ENCODE peak calls at places on chromosomes 2 and 18, in eight cellular contexts. E is body of pancreas, S is CD14-positive monocyte, M is endothelial cell, V is thyroid gland, N is cardiac muscle cell, T is neural progenitor cell, X is HCT116. C is an unnamed sample.
A peak's percentile ranks its signal among the peaks of the same experiment; 100 is the strongest.

GRCh38 chr18:30992231-30992630 is 50.3 kb downstream of the DSC3 start:
- DNase-seq in X (no peak), S (no peak), N (no peak), V (no peak), T (no peak), E (no peak), M (no peak), C (no peak)

GRCh38 chr2:86617738-86618137 is 5.9 kb downstream of the RNF103 start:
- DNase-seq in E (no peak), N (no peak), S (no peak), T (no peak), X (no peak), M (no peak), V (no peak), C (no peak)

GRCh38 chr2:10016001-10016801 is 27.1 kb upstream of the KLF11 start:
- DNase-seq in M (no peak), T (no peak), E (no peak), S (peak; percentile 24), X (peak; percentile 23), N (no peak), V (no peak), C (no peak)

GRCh38 chr2:70479816-70480215 is 73.8 kb downstream of the TGFA start:
- DNase-seq in T (no peak), S (no peak), N (no peak), M (no peak), E (no peak), X (no peak), V (no peak), C (no peak)

GRCh38 chr2:112065966-112066365 is 10.9 kb downstream of the TMEM87B start:
- DNase-seq in M (no peak), N (no peak), X (no peak), T (no peak), V (no peak), S (no peak), E (no peak), C (no peak)

GRCh38 chr18:76491436-76491800 is 3.6 kb downstream of the ZNF516 start:
- DNase-seq in M (peak; percentile 67), X (no peak), S (peak; percentile 70), T (peak; percentile 83), N (peak; percentile 77), V (peak; percentile 82), E (peak; percentile 79), C (peak; percentile 81)

GRCh38 chr2:53379547-53379946 is 388.1 kb upstream of the CHAC2 start:
- DNase-seq in M (no peak), X (no peak), E (peak; percentile 44), V (no peak), S (no peak), T (no peak), N (peak; percentile 25), C (no peak)

GRCh38 chr2:19847486-19847885 is 54.3 kb downstream of the TTC32 start:
- DNase-seq in X (no peak), S (no peak), N (no peak), E (no peak), T (no peak), V (no peak), M (no peak), C (no peak)

GRCh38 chr18:3368193-3368592 is 81.8 kb upstream of the TGIF1 start:
- DNase-seq in T (no peak), V (no peak), S (no peak), E (no peak), M (no peak), N (no peak), X (no peak), C (no peak)

DNA sequence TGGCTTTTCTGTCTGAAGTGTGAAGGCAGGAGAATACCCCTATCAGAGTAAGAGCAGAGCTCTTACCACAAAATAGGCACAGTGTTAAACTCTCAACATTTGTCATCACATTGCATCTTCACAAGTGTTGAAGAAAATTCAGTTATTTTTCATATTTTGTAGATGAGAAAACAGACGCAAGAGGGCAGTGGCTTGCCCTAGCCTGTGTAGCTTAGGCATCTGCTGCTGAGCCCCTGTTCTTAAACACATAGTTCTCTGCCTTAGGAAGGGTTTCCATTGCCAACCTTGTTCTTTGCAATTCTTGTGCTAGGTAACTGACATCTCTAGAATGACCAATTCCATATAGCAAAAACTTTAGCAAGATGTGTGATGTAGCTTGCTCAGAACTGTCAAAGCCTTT is 112.7 kb upstream of the RMDN2 start:
- DNase-seq in S (no peak), M (no peak), N (no peak), T (no peak), X (no peak), E (no peak), V (no peak), C (no peak)
- TF ChIP-seq CTCF in S (peak; percentile 10), M (no peak), N (peak; percentile 22), T (no peak), X (no peak), E (no peak), V (no peak), C (no peak)

GRCh38 chr18:39911716-39912115 is 2043.3 kb upstream of the PIK3C3 start:
- DNase-seq in N (no peak), T (no peak), S (no peak), X (no peak), M (no peak), E (no peak), V (no peak), C (no peak)

GRCh38 chr18:39909706-39910105 is 2045.3 kb upstream of the PIK3C3 start:
- DNase-seq in T (no peak), M (no peak), X (no peak), E (no peak), N (no peak), S (no peak), V (no peak), C (no peak)

DNA sequence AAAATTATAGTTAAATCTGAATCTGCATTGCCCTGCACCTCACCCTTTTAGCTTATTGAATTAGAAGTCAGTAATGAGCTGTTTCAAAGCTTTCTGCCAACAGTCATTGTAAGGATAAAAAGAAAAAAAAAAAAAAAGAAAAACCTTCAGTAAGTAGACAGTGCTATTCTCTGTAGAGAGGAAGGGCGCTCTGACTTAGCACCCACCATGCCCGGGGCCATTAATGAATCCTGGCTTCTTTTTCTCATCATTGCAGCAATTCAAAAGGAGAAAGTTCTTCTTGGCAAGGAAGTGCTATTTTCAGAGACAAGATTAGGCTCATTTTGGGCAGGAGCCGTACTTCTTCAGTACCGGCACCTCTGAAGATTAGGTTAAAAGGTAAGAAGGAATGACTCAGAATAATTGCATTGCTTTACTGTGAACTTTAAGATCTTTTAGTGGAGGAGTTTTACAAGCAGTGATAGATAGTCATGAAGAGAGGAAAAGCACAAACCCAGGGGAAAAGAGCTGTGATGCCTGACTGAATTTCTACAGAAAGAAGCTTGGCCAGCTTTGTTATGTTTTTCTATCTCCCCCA is 2041.2 kb upstream of the PIK3C3 start:
- DNase-seq in N (no peak), X (no peak), T (no peak), M (no peak), S (no peak), E (no peak), V (no peak), C (no peak)
- TF ChIP-seq CTCF in N (no peak), X (no peak), T (no peak), M (no peak), S (no peak), E (no peak), V (no peak), C (no peak)

GRCh38 chr18:79819064-79819725 is 21.5 kb downstream of the KCNG2 start:
- DNase-seq in M (no peak), N (no peak), S (no peak), V (no peak), X (no peak), T (no peak), E (no peak), C (no peak)

GRCh38 chr18:79818631-79819030 is 20.9 kb downstream of the KCNG2 start:
- DNase-seq in E (no peak), V (no peak), M (no peak), S (no peak), N (no peak), X (no peak), T (no peak), C (no peak)

GRCh38 chr18:79818036-79818435 is 20.3 kb downstream of the KCNG2 start:
- DNase-seq in E (no peak), S (no peak), X (no peak), N (no peak), T (no peak), M (no peak), V (no peak), C (no peak)

GRCh38 chr18:79817607-79817998 is 19.9 kb downstream of the KCNG2 start:
- DNase-seq in T (no peak), M (no peak), E (no peak), N (no peak), V (no peak), X (no peak), S (no peak), C (no peak)

DNA sequence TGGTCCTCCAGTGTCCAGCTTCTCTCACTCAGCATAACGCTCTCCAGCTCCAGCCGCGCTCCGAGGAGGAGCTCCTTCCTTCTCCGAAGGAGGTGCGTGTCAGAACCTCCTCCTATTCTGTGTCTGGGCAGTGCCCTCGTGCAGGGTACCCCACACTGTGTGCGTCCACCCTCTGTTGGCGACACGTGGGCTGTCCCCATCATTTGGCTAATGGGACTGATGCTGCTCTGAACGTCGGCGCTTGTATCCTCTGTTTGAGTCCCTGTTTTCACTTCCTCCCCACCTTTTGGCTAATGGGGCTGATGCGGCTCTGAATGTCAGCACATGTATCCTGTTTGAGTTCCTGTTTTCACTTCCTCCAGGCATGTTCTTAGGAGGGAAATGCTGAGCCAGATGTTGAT is 22.2 kb downstream of the KCNG2 start:
- DNase-seq in M (no peak), S (peak; percentile 79), N (no peak), T (no peak), X (no peak), E (no peak), V (no peak), C (no peak)
- TF ChIP-seq CTCF in M (no peak), S (no peak), N (no peak), T (no peak), X (no peak), E (no peak), V (no peak), C (no peak)

DNA sequence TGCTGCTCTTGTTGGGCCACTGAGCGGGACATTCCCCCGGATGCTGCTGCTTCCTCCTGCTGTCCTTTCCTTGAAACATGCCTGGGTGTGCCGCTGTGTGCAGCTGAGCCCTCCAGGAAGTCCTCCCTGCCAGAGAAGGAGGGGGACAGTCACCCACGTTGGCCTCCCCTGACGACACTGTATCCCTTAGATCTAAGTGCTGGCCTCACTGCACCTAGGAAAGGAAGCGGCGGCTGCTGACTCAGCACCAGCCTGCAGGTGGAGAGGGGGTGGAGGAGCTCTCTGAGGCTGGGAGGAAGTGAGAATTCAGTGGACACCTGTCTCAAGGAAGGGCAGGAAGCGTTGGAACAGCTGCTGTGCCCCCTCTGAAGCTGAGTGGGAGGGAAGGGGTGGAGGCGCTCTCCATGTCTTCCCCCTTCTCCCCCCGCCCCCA is 239.8 kb downstream of the HAUS1 start:
- DNase-seq in X (no peak), M (peak; percentile 28), N (no peak), T (no peak), V (peak; percentile 78), E (no peak), S (peak; percentile 78), C (peak; percentile 50)
- TF ChIP-seq CTCF in X (no peak), M (no peak), N (no peak), T (no peak), V (no peak), E (no peak), S (no peak), C (no peak)

DNA sequence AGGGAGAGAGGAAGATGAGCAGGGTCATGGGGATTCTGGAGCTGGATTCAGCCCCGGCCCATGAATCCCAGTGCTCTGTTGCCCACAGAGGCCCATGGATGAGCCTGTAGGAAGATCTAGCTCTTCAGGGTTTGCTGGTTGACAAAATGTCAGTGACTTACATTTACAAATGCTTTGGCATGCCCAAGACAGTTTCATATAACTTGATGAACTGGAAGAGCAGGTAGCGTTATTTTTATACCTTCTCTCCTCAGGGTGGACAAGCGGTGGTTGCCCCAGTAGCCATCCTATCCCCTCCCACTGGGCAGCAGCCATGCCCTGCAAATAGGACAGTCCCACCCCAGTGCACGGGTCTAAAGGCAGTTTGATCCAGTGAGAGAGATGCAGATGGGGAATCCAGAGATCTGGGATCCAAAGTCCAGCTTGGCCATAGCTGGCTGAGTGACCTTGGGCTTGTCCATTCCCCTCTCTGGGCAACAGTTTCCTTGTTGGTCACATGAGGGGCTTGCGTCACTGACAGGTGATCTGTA is 21.5 kb upstream of the KCNK3 start:
- DNase-seq in N (no peak), T (no peak), S (no peak), X (no peak), E (no peak), V (no peak), M (no peak), C (peak; percentile 11)
- TF ChIP-seq CTCF in N (no peak), T (no peak), S (no peak), X (no peak), E (no peak), V (no peak), M (no peak), C (no peak)